ENCODE peak calls at places on chromosomes 16 and 17, in ten cellular contexts. M is skeletal muscle cell; L is NCI-H1092; D is small intestine; G is endothelial cell; N is activated CD4-positive, alpha-beta T cell treated with anti-CD3 and anti-CD28 coated beads, Interleukin-2, amount 50 U/mL, for 1 hour; Q is aorta; B is psoas muscle; Y is Calu3; S is left kidney. E is an unnamed sample.

GRCh38 chr17:50020841-50021599 is 26.0 kb upstream of the DLX3 start:
- DNase-seq in M (no peak), L (no peak), D (no peak), G (no peak), N (no peak), Q (no peak), B (no peak), Y (no peak), S (no peak), E (no peak)

GRCh38 chr17:62614142-62614541 is 13.3 kb upstream of the MRC2 start:
- DNase-seq in M (peak; percentile 84), L (no peak), D (no peak), G (no peak), N (no peak), Q (no peak), B (peak; percentile 24), Y (no peak), S (peak; percentile 38), E (no peak)

GRCh38 chr16:49499018-49499785 is 125.6 kb downstream of the C16orf78 start:
- DNase-seq in M (no peak), L (no peak), D (no peak), G (no peak), N (no peak), Q (peak; percentile 26), B (peak; percentile 46), Y (no peak), S (no peak), E (no peak)

GRCh38 chr16:9797306-9797705 is 384.9 kb downstream of the GRIN2A start:
- DNase-seq in M (no peak), L (no peak), D (peak; percentile 4), G (peak; percentile 12), N (no peak), Q (peak; percentile 74), B (no peak), Y (peak; percentile 80), S (no peak), E (no peak)

GRCh38 chr16:72927199-72928088 is 120.5 kb downstream of the ZFHX3 start:
- DNase-seq in M (peak; percentile 79), L (peak; percentile 14), D (no peak), G (no peak), N (no peak), Q (no peak), B (peak; percentile 66), Y (peak; percentile 83), S (peak; percentile 60), E (no peak)

GRCh38 chr17:42203354-42203753 is 9.1 kb upstream of the GHDC start:
- DNase-seq in M (no peak), L (no peak), D (peak; percentile 18), G (no peak), N (no peak), Q (no peak), B (no peak), Y (no peak), S (peak; percentile 22), E (no peak)

GRCh38 chr17:50863221-50863843 is 2.8 kb downstream of the TOB1 start:
- DNase-seq in M (no peak), L (no peak), D (peak; percentile 63), G (peak; percentile 63), N (peak; percentile 23), Q (peak; percentile 65), B (no peak), Y (peak; percentile 81), S (peak; percentile 63), E (no peak)

GRCh38 chr16:89337965-89338364 is 120.5 kb downstream of the ZNF778 start:
- DNase-seq in M (no peak), L (no peak), D (no peak), G (no peak), N (no peak), Q (peak; percentile 43), B (peak; percentile 59), Y (no peak), S (no peak), E (no peak)

GRCh38 chr17:70882504-70882903 is 713.2 kb downstream of the KCNJ2 start:
- DNase-seq in M (no peak), L (no peak), D (no peak), G (no peak), N (no peak), Q (no peak), B (no peak), Y (no peak), S (no peak), E (no peak)

GRCh38 chr17:80119839-80120238 is 18.5 kb downstream of the GAA start:
- DNase-seq in M (no peak), L (no peak), D (no peak), G (no peak), N (no peak), Q (no peak), B (no peak), Y (no peak), S (no peak), E (no peak)

GRCh38 chr17:21042434-21043295 is at the start of gene USP22:
- DNase-seq in M (no peak), L (no peak), D (no peak), G (peak; percentile 94), N (no peak), Q (no peak), B (no peak), Y (peak; percentile 12), S (no peak), E (peak; percentile 21)

GRCh38 chr16:50634947-50635346 is 46.2 kb downstream of the SNX20 start:
- DNase-seq in M (no peak), L (no peak), D (no peak), G (no peak), N (no peak), Q (no peak), B (no peak), Y (no peak), S (no peak), E (no peak)

GRCh38 chr16:89455178-89455577 is 35.2 kb downstream of the ANKRD11 start:
- DNase-seq in M (no peak), L (no peak), D (no peak), G (no peak), N (no peak), Q (peak; percentile 0), B (no peak), Y (no peak), S (no peak), E (no peak)

GRCh38 chr17:81682565-81683207 is 911 bp downstream of the ARL16 start:
- DNase-seq in M (no peak), L (no peak), D (no peak), G (no peak), N (no peak), Q (no peak), B (no peak), Y (no peak), S (peak; percentile 60), E (no peak)

GRCh38 chr16:87407511-87408112 is 15.5 kb downstream of the MAP1LC3B start:
- DNase-seq in M (peak; percentile 24), L (no peak), D (peak; percentile 73), G (no peak), N (no peak), Q (no peak), B (no peak), Y (peak; percentile 83), S (no peak), E (no peak)

GRCh38 chr17:42361781-42362186 is 26.5 kb downstream of the STAT3 start:
- DNase-seq in M (no peak), L (no peak), D (peak; percentile 79), G (no peak), N (peak; percentile 21), Q (no peak), B (no peak), Y (no peak), S (peak; percentile 12), E (no peak)

GRCh38 chr17:17484451-17484899 is 7.7 kb downstream of the MED9 start:
- DNase-seq in M (no peak), L (no peak), D (no peak), G (no peak), N (no peak), Q (no peak), B (no peak), Y (no peak), S (no peak), E (no peak)

GRCh38 chr17:48494335-48494734 is 36.5 kb downstream of the HOXB1 start:
- DNase-seq in M (no peak), L (no peak), D (no peak), G (no peak), N (no peak), Q (no peak), B (no peak), Y (no peak), S (no peak), E (no peak)

GRCh38 chr16:814974-815373 is 14.4 kb upstream of the GNG13 start:
- DNase-seq in M (peak; percentile 30), L (no peak), D (no peak), G (no peak), N (no peak), Q (no peak), B (no peak), Y (no peak), S (no peak), E (no peak)